ENCODE peak calls at places on chromosomes 4 and X, in six cellular contexts. F is WTC11, S is AG10803, Q is colonic mucosa, K is uterus, P is upper lobe of right lung. V is an unnamed sample.

GRCh38 chrX:1321689-1322088 is 14.9 kb upstream of the IL3RA start:
- DNase-seq in F (no peak), S (no peak), Q (no peak), K (no peak), P (no peak), V (no peak)

GRCh38 chrX:131262738-131263679 is 26.1 kb downstream of the IGSF1 start:
- DNase-seq in F (peak), S (no peak), Q (no peak), K (no peak), P (no peak), V (no peak)

GRCh38 chr4:21901831-21902230 is 46.7 kb downstream of the KCNIP4 start:
- DNase-seq in F (no peak), S (peak), Q (no peak), K (no peak), P (no peak), V (no peak)

GRCh38 chrX:51456246-51456645 is 40.1 kb downstream of the NUDT11 start:
- DNase-seq in F (peak), S (no peak), Q (no peak), K (no peak), P (no peak), V (no peak)

GRCh38 chrX:34917146-34917545 is 25.4 kb upstream of the FAM47B start:
- DNase-seq in F (no peak), S (no peak), Q (no peak), K (no peak), P (no peak), V (no peak)

GRCh38 chr4:73844352-73844751 is 7.9 kb downstream of the CXCL6 start:
- DNase-seq in F (no peak), S (peak), Q (no peak), K (no peak), P (no peak), V (no peak)

GRCh38 chrX:79366888-79367749 is at the start of gene ITM2A:
- DNase-seq in F (peak), S (no peak), Q (peak), K (peak), P (peak), V (no peak)

GRCh38 chrX:23616361-23616760 is 50.9 kb upstream of the PRDX4 start:
- DNase-seq in F (no peak), S (peak), Q (no peak), K (no peak), P (no peak), V (no peak)

GRCh38 chr4:38149472-38149871 is 189.3 kb downstream of the PTTG2 start:
- DNase-seq in F (no peak), S (no peak), Q (no peak), K (no peak), P (no peak), V (no peak)

GRCh38 chrX:82041034-82041433 is 839.1 kb downstream of the SH3BGRL start:
- DNase-seq in F (no peak), S (no peak), Q (no peak), K (no peak), P (no peak), V (no peak)

GRCh38 chr4:78569291-78569821 is 17.8 kb downstream of the ANXA3 start:
- DNase-seq in F (no peak), S (peak), Q (no peak), K (no peak), P (no peak), V (no peak)

GRCh38 chr4:112775801-112776200 is 138.9 kb downstream of the LARP7 start:
- DNase-seq in F (no peak), S (no peak), Q (no peak), K (no peak), P (no peak), V (no peak)

GRCh38 chr4:26420903-26421302 is 69.4 kb downstream of the CCKAR start:
- DNase-seq in F (no peak), S (peak), Q (no peak), K (no peak), P (no peak), V (no peak)

GRCh38 chrX:53882331-53882730 is 161.9 kb downstream of the PHF8 start:
- DNase-seq in F (no peak), S (peak), Q (no peak), K (no peak), P (no peak), V (no peak)

GRCh38 chrX:40061005-40061404 is 36.8 kb downstream of the BCOR start:
- DNase-seq in F (no peak), S (no peak), Q (no peak), K (no peak), P (no peak), V (no peak)

GRCh38 chr4:2008671-2008920 is 178 bp downstream of the NELFA start:
- DNase-seq in F (no peak), S (no peak), Q (no peak), K (no peak), P (no peak), V (no peak)

GRCh38 chr4:2007804-2008670 is 737 bp downstream of the NELFA start:
- DNase-seq in F (no peak), S (no peak), Q (no peak), K (no peak), P (peak), V (no peak)

GRCh38 chr4:2009651-2010233 is 968 bp upstream of the NELFA start:
- DNase-seq in F (peak), S (peak), Q (peak), K (no peak), P (peak), V (peak)

GRCh38 chr4:2006956-2007653 is 1.7 kb downstream of the NELFA start:
- DNase-seq in F (no peak), S (no peak), Q (no peak), K (no peak), P (peak), V (no peak)

GRCh38 chr4:2008921-2009650 is at the start of gene NELFA:
- DNase-seq in F (peak), S (peak), Q (peak), K (peak), P (peak), V (peak)
- TF ChIP-seq CTCF in F (peak), S (peak), Q (peak), K (peak), P (peak), V (peak)

GRCh38 chrX:104045642-104046041 is 5.9 kb downstream of the H2BW2 start:
- DNase-seq in F (no peak), S (no peak), Q (no peak), K (no peak), P (no peak), V (no peak)
- TF ChIP-seq CTCF in F (no peak), S (no peak), Q (no peak), K (no peak), P (no peak), V (no peak)

DNA sequence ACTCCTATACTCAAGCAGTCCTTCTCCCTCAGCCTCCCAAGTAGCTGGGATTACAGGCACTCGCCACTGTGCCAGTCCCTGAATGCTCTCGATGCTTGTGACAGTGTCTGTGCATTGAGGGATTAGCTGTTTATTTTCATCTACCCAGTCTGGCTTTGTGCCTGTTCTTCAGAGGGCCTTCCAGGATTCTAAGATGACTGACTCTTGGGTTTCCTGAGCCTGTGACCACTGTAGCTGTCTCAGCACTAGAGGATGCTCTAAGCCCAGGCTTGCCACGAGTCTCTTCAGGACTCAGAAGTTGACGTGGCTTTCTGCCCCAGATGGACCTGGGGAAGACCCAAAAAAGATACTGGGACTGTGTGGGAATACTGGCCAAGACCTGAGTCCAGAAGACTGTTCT is 201.4 kb downstream of the ARHGAP10 start:
- DNase-seq in F (no peak), S (no peak), Q (no peak), K (no peak), P (no peak), V (no peak)
- TF ChIP-seq CTCF in F (no peak), S (peak), Q (no peak), K (no peak), P (no peak), V (no peak)

GRCh38 chrX:69493193-69493592 is 10.9 kb upstream of the NALF2 start:
- DNase-seq in F (peak), S (no peak), Q (peak), K (no peak), P (no peak), V (peak)
- TF ChIP-seq CTCF in F (peak), S (peak), Q (peak), K (peak), P (no peak), V (peak)

DNA sequence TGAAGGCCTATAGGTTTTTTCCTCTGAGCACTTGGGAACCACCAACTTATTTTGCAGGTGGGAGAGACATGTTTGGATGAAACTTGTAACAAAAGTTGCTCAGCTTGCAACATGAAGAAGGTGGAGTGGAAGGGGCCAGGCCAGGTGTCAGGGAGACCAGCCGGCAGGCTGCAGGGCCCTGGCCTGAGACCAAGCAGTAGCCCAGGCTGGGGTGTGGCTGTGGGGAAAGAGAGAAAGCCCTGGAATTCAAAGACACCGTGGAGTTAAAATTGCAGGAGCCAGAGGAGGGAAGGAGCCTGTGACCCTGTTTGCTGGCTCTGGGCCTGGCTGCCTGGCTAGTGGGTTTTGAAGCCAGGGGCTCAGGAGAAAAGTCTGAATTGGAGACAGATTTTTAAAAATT is 43.4 kb downstream of the EFNB1 start:
- DNase-seq in F (no peak), S (no peak), Q (peak), K (no peak), P (no peak), V (no peak)
- TF ChIP-seq CTCF in F (no peak), S (no peak), Q (no peak), K (no peak), P (no peak), V (no peak)

GRCh38 chrX:149903889-149904748 is 23.1 kb downstream of the MAGEA8 start:
- DNase-seq in F (no peak), S (peak), Q (no peak), K (no peak), P (no peak), V (no peak)
- TF ChIP-seq CTCF in F (no peak), S (peak), Q (no peak), K (no peak), P (no peak), V (peak)

GRCh38 chrX:12702509-12703091 is 88.6 kb upstream of the PRPS2 start:
- DNase-seq in F (peak), S (no peak), Q (no peak), K (no peak), P (no peak), V (no peak)
- TF ChIP-seq CTCF in F (no peak), S (peak), Q (peak), K (no peak), P (peak), V (peak)

GRCh38 chr4:139489638-139490037 is 35.7 kb downstream of the RAB33B start:
- DNase-seq in F (no peak), S (no peak), Q (no peak), K (no peak), P (no peak), V (no peak)

GRCh38 chr4:139493176-139493575 is 39.3 kb downstream of the RAB33B start:
- DNase-seq in F (no peak), S (no peak), Q (no peak), K (no peak), P (no peak), V (no peak)

GRCh38 chr4:139488442-139488841 is 34.5 kb downstream of the RAB33B start:
- DNase-seq in F (no peak), S (no peak), Q (no peak), K (no peak), P (no peak), V (no peak)

GRCh38 chr4:139492429-139492828 is 38.5 kb downstream of the RAB33B start:
- DNase-seq in F (no peak), S (no peak), Q (no peak), K (no peak), P (no peak), V (no peak)
- TF ChIP-seq CTCF in F (no peak), S (no peak), Q (no peak), K (no peak), P (no peak), V (no peak)

DNA sequence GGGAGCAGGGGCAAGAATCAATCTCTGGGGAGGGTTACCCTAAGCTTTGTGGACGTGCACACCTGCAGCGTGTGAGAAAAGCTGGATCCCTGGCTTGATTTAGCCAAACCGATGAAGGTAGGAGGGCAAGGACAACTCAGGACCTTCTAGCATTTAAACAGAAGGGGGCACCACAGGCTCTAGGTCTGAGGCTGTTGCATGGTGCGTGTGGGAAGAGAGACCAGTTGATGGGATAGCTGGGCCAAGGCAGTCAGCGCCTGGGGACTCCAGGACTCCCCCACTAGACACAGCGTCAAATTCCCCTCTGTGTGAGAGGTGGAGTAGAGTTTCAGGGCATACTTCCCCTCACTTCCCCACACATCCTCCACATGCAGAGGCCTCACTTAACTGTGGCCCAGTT is 4.3 kb downstream of the GABRQ start:
- DNase-seq in F (peak), S (peak), Q (no peak), K (no peak), P (no peak), V (no peak)
- TF ChIP-seq CTCF in F (no peak), S (no peak), Q (no peak), K (no peak), P (no peak), V (no peak)

V was measured in progenitor cell of endocrine pancreas.